ENCODE peak calls at places on chromosomes 2 and 18, in ten cellular contexts. One of them, this sample, is unnamed.

GRCh38 chr2:241841181-241842066 is 17.3 kb downstream of the PDCD1 start:
- DNase-seq in body of pancreas: no peak
- DNase-seq in esophagus squamous epithelium: no peak
- DNase-seq in stomach: no peak
- DNase-seq in sigmoid colon: peak; percentile 58
- DNase-seq in tibial nerve: no peak
- DNase-seq in uterus: no peak
- DNase-seq in breast epithelium: no peak
- DNase-seq in upper lobe of left lung: peak; percentile 65
- DNase-seq in IMR-90: no peak
- DNase-seq in this sample: peak; percentile 10

GRCh38 chr18:7459851-7460774 is 107.0 kb upstream of the PTPRM start:
- DNase-seq in esophagus squamous epithelium: no peak
- DNase-seq in tibial nerve: no peak
- DNase-seq in upper lobe of left lung: peak; percentile 75
- DNase-seq in stomach: no peak
- DNase-seq in uterus: no peak
- DNase-seq in IMR-90: no peak
- DNase-seq in sigmoid colon: peak; percentile 77
- DNase-seq in body of pancreas: no peak
- DNase-seq in breast epithelium: no peak
- DNase-seq in this sample: peak; percentile 82

GRCh38 chr18:34977787-34978532 is 63.3 kb upstream of the MAPRE2 start:
- DNase-seq in tibial nerve: no peak
- DNase-seq in uterus: no peak
- DNase-seq in IMR-90: peak; percentile 6
- DNase-seq in upper lobe of left lung: peak; percentile 91
- DNase-seq in esophagus squamous epithelium: peak; percentile 2
- DNase-seq in body of pancreas: peak; percentile 65
- DNase-seq in stomach: peak; percentile 65
- DNase-seq in breast epithelium: peak; percentile 42
- DNase-seq in sigmoid colon: peak; percentile 70
- DNase-seq in this sample: no peak

GRCh38 chr2:225130093-225130492 is 87.8 kb upstream of the DOCK10 start:
- DNase-seq in body of pancreas: no peak
- DNase-seq in breast epithelium: no peak
- DNase-seq in esophagus squamous epithelium: no peak
- DNase-seq in sigmoid colon: no peak
- DNase-seq in stomach: no peak
- DNase-seq in IMR-90: no peak
- DNase-seq in tibial nerve: no peak
- DNase-seq in uterus: no peak
- DNase-seq in upper lobe of left lung: no peak
- DNase-seq in this sample: no peak

GRCh38 chr2:169976335-169976851 is 149.1 kb downstream of the UBR3 start:
- DNase-seq in body of pancreas: no peak
- DNase-seq in esophagus squamous epithelium: no peak
- DNase-seq in stomach: no peak
- DNase-seq in breast epithelium: no peak
- DNase-seq in IMR-90: no peak
- DNase-seq in uterus: no peak
- DNase-seq in tibial nerve: no peak
- DNase-seq in upper lobe of left lung: no peak
- DNase-seq in sigmoid colon: no peak
- DNase-seq in this sample: no peak

GRCh38 chr2:228103379-228103778 is 78.1 kb downstream of the SPHKAP start:
- DNase-seq in upper lobe of left lung: no peak
- DNase-seq in body of pancreas: no peak
- DNase-seq in sigmoid colon: no peak
- DNase-seq in breast epithelium: no peak
- DNase-seq in stomach: no peak
- DNase-seq in IMR-90: no peak
- DNase-seq in tibial nerve: no peak
- DNase-seq in uterus: no peak
- DNase-seq in esophagus squamous epithelium: no peak
- DNase-seq in this sample: no peak

GRCh38 chr2:179022685-179023084 is 27.3 kb downstream of the CCDC141 start:
- DNase-seq in breast epithelium: no peak
- DNase-seq in stomach: no peak
- DNase-seq in upper lobe of left lung: no peak
- DNase-seq in body of pancreas: no peak
- DNase-seq in sigmoid colon: no peak
- DNase-seq in tibial nerve: no peak
- DNase-seq in IMR-90: no peak
- DNase-seq in esophagus squamous epithelium: no peak
- DNase-seq in uterus: no peak
- DNase-seq in this sample: peak; percentile 25

GRCh38 chr2:168948621-168949212 is 47.6 kb downstream of the G6PC2 start:
- DNase-seq in IMR-90: peak; percentile 6
- DNase-seq in sigmoid colon: no peak
- DNase-seq in body of pancreas: no peak
- DNase-seq in uterus: no peak
- DNase-seq in tibial nerve: no peak
- DNase-seq in stomach: no peak
- DNase-seq in upper lobe of left lung: no peak
- DNase-seq in breast epithelium: no peak
- DNase-seq in esophagus squamous epithelium: no peak
- DNase-seq in this sample: no peak

GRCh38 chr2:112020561-112020960 is 34.5 kb upstream of the TMEM87B start:
- DNase-seq in IMR-90: no peak
- DNase-seq in tibial nerve: no peak
- DNase-seq in stomach: no peak
- DNase-seq in body of pancreas: no peak
- DNase-seq in sigmoid colon: no peak
- DNase-seq in breast epithelium: no peak
- DNase-seq in upper lobe of left lung: no peak
- DNase-seq in esophagus squamous epithelium: no peak
- DNase-seq in uterus: no peak
- DNase-seq in this sample: no peak
- TF ChIP-seq CTCF in IMR-90: no peak
- TF ChIP-seq CTCF in tibial nerve: no peak
- TF ChIP-seq CTCF in stomach: no peak
- TF ChIP-seq CTCF in body of pancreas: no peak
- TF ChIP-seq CTCF in sigmoid colon: no peak
- TF ChIP-seq CTCF in breast epithelium: no peak
- TF ChIP-seq CTCF in upper lobe of left lung: no peak
- TF ChIP-seq CTCF in esophagus squamous epithelium: no peak
- TF ChIP-seq CTCF in uterus: no peak
- TF ChIP-seq CTCF in this sample: no peak

DNA sequence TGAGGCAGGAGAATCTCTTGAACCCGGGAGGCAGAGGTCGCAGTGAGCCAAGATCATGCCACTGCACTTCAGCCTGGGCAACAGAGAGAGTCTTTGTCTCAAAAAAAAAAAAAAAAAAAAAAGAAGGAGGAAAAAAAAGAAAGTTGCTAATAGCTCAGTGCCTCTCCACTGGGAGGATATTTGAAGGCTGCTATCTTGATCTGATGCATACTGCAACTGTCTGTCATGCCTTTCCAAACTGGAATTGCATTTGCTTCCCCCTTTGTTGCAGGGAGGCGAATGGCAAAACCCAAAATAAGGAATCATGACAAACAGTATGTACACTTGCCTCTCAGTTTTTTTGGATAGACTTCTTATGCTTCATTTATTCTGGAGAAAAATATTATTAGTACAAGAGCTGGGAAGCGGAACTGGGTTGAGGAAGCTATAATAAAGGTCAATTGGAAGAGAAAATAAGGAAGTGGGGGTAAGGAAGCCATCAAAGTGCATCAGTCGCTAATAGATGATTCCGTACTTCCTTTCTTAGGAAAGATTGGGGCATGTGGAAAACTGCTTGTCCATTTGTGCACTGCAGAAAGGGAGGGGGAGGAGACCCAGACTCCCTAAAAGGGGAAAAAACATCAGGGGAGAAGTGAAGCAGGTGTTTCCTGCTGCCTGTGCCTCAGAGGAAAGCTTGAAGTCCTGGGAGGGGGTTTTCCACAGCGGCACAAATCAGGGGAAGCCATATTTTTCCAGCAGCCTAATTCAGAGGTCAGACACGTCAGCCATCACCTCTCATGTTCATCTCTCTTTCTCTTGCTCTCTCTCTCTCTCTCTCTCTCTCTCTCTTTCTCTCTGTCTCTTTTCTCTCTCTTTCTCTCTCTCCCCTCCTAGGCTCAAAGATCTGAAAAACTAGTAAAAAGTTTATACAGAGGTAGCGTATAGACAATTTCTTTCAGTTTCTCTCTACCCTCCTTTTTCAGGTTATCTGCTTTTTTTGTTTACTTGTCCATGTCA is 301.4 kb upstream of the TNP1 start:
- DNase-seq in breast epithelium: no peak
- DNase-seq in uterus: peak; percentile 19
- DNase-seq in tibial nerve: no peak
- DNase-seq in esophagus squamous epithelium: no peak
- DNase-seq in IMR-90: no peak
- DNase-seq in stomach: no peak
- DNase-seq in upper lobe of left lung: no peak
- DNase-seq in sigmoid colon: no peak
- DNase-seq in body of pancreas: no peak
- DNase-seq in this sample: peak; percentile 28
- TF ChIP-seq POLR2A in breast epithelium: no peak
- TF ChIP-seq POLR2A in uterus: no peak
- TF ChIP-seq POLR2A in tibial nerve: no peak
- TF ChIP-seq POLR2A in esophagus squamous epithelium: no peak
- TF ChIP-seq POLR2A in IMR-90: no peak
- TF ChIP-seq POLR2A in stomach: no peak
- TF ChIP-seq POLR2A in upper lobe of left lung: no peak
- TF ChIP-seq POLR2A in sigmoid colon: no peak
- TF ChIP-seq POLR2A in body of pancreas: no peak
- TF ChIP-seq POLR2A in this sample: no peak

DNA sequence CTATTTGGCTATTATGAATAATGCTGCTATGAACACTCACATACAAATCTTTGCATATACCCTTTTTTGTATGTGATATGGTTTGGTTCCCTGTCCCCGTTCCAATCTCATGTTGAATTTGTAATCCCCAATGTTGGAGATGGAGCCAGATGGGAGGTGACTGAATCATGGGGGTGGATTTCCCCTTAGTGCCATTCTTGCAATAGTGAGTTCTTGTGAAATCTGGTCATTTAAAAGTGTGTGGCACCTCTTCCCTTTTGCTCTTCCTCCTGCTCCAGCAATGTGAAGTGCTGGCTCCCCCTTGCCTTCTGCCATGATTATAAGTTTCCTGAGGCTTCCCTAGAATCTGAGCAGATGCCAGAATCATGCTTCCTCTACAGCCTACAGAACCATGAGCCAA is 75.4 kb downstream of the COBLL1 start:
- DNase-seq in esophagus squamous epithelium: no peak
- DNase-seq in upper lobe of left lung: no peak
- DNase-seq in sigmoid colon: no peak
- DNase-seq in breast epithelium: no peak
- DNase-seq in stomach: no peak
- DNase-seq in body of pancreas: no peak
- DNase-seq in IMR-90: no peak
- DNase-seq in tibial nerve: no peak
- DNase-seq in uterus: no peak
- DNase-seq in this sample: no peak
- H3K4me1 ChIP-seq in esophagus squamous epithelium: no peaks in the 10 kb centered on the region
- H3K4me1 ChIP-seq in upper lobe of left lung: peaks cover 20% of the 10 kb centered on the region
- H3K4me1 ChIP-seq in sigmoid colon: no peaks in the 10 kb centered on the region
- H3K4me1 ChIP-seq in breast epithelium: no peaks in the 10 kb centered on the region
- H3K4me1 ChIP-seq in stomach: peaks cover 31% of the 10 kb centered on the region
- H3K4me1 ChIP-seq in body of pancreas: peaks cover 34% of the 10 kb centered on the region
- H3K4me1 ChIP-seq in IMR-90: no peaks in the 10 kb centered on the region
- H3K4me1 ChIP-seq in tibial nerve: no peaks in the 10 kb centered on the region
- H3K4me1 ChIP-seq in uterus: no peaks in the 10 kb centered on the region
- H3K4me1 ChIP-seq in this sample: no peaks in the 10 kb centered on the region

GRCh38 chr2:99615247-99615771 is 125.5 kb upstream of the REV1 start:
- DNase-seq in stomach: no peak
- DNase-seq in upper lobe of left lung: peak; percentile 45
- DNase-seq in tibial nerve: no peak
- DNase-seq in sigmoid colon: no peak
- DNase-seq in IMR-90: no peak
- DNase-seq in uterus: no peak
- DNase-seq in body of pancreas: no peak
- DNase-seq in esophagus squamous epithelium: no peak
- DNase-seq in breast epithelium: no peak
- DNase-seq in this sample: no peak
- TF ChIP-seq CTCF in stomach: no peak
- TF ChIP-seq CTCF in upper lobe of left lung: no peak
- TF ChIP-seq CTCF in tibial nerve: no peak
- TF ChIP-seq CTCF in sigmoid colon: no peak
- TF ChIP-seq CTCF in IMR-90: peak; percentile 4
- TF ChIP-seq CTCF in uterus: no peak
- TF ChIP-seq CTCF in body of pancreas: no peak
- TF ChIP-seq CTCF in esophagus squamous epithelium: peak; percentile 24
- TF ChIP-seq CTCF in breast epithelium: no peak
- TF ChIP-seq CTCF in this sample: no peak

DNA sequence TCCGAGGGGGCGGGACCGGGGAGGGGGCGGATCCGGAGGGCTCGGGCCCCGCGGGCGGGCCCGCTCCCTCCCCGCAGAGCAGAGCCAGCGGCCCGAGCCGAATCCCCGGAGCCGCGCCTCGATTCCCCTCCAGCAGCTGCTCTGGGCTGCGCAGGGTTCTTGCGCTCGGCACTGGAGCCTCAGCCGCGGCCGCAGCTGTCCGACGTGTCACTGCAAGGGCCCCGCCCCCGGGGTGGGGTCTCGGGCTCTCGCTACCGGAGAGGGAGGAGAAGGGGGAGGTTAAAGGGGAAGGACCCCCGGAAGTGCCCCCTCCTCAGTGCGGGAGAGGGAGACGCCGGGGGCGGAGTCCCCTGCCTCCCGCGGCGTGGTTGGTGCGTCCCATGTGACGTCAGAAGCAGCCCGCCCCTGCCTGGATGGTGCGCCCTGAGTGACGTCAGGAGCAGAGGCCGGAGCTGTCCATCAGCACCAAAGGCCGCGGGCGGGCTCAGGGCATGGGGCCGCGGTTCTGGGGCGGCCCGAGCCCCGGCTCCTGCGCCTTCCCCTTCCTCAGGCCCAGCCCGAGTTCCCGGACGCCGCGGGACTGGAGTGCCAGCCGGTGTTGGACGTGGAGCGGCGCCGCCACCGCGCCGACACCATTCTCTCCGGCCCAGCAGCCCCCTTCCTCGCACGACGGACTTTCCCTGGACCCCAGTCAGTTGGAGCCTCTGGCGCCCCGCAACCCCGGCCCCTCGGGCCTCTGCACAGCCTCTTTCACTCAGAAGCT is at the start of the genes CHPF and TMEM198:
- DNase-seq in breast epithelium: peak; percentile 99
- DNase-seq in IMR-90: peak; percentile 97
- DNase-seq in upper lobe of left lung: peak; percentile 97
- DNase-seq in stomach: peak; percentile 99
- DNase-seq in uterus: peak; percentile 98
- DNase-seq in sigmoid colon: peak; percentile 100
- DNase-seq in esophagus squamous epithelium: peak; percentile 77
- DNase-seq in body of pancreas: peak; percentile 100
- DNase-seq in tibial nerve: peak; percentile 97
- DNase-seq in this sample: peak; percentile 100
- TF ChIP-seq POLR2A in breast epithelium: peak; percentile 15
- TF ChIP-seq POLR2A in IMR-90: peak; percentile 75
- TF ChIP-seq POLR2A in upper lobe of left lung: peak; percentile 42
- TF ChIP-seq POLR2A in stomach: peak; percentile 32
- TF ChIP-seq POLR2A in uterus: peak; percentile 37
- TF ChIP-seq POLR2A in sigmoid colon: peak; percentile 33
- TF ChIP-seq POLR2A in esophagus squamous epithelium: peak; percentile 76
- TF ChIP-seq POLR2A in body of pancreas: peak; percentile 91
- TF ChIP-seq POLR2A in tibial nerve: peak; percentile 83
- TF ChIP-seq POLR2A in this sample: peak; percentile 39